ENCODE peak calls at places on chromosomes 12 and 14, in eight cellular contexts. T is foreskin keratinocyte; P is EH; X is head of caudate nucleus; H is stimulated activated CD8-positive, alpha-beta memory T cell treated with anti-CD3 and anti-CD28 coated beads, Interleukin-2, amount 100 ng/mL, for 1 hour; Q is AG10803; A is activated CD4-positive, alpha-beta T cell treated with anti-CD3 and anti-CD28 coated beads for 36 hours; O is upper lobe of left lung. L is an unnamed sample.

GRCh38 chr12:12022306-12022931 is 48.3 kb upstream of the BCL2L14 start:
- DNase-seq in T (no peak), P (no peak), X (no peak), H (no peak), Q (no peak), A (no peak), O (no peak), L (no peak)

GRCh38 chr12:57450057-57450456 is 5.0 kb upstream of the INHBE start:
- DNase-seq in T (no peak), P (no peak), X (no peak), H (no peak), Q (no peak), A (no peak), O (no peak), L (no peak)

GRCh38 chr14:91138511-91139359 is 24.9 kb downstream of the DGLUCY start:
- DNase-seq in T (no peak), P (peak), X (no peak), H (no peak), Q (peak), A (peak), O (no peak), L (peak)

GRCh38 chr12:95774311-95775045 is 16.1 kb downstream of the NTN4 start:
- DNase-seq in T (peak), P (peak), X (no peak), H (no peak), Q (peak), A (no peak), O (no peak), L (peak)

GRCh38 chr12:122471324-122472226 is 29.2 kb downstream of the ZCCHC8 start:
- DNase-seq in T (peak), P (peak), X (no peak), H (no peak), Q (peak), A (no peak), O (peak), L (peak)

GRCh38 chr14:49461529-49462401 is 124.4 kb downstream of the RPS29 start:
- DNase-seq in T (peak), P (peak), X (no peak), H (peak), Q (peak), A (peak), O (peak), L (peak)

GRCh38 chr12:105580841-105581352 is 250.4 kb downstream of the C12orf75 start:
- DNase-seq in T (no peak), P (peak), X (no peak), H (no peak), Q (no peak), A (no peak), O (no peak), L (no peak)

GRCh38 chr14:91419044-91419397 is 1.4 kb upstream of the CCDC88C start:
- DNase-seq in T (no peak), P (no peak), X (no peak), H (no peak), Q (no peak), A (peak), O (no peak), L (no peak)

GRCh38 chr12:44873898-44874297 is 2.2 kb downstream of the NELL2 start:
- DNase-seq in T (no peak), P (peak), X (no peak), H (no peak), Q (peak), A (no peak), O (no peak), L (no peak)

GRCh38 chr14:102264775-102265174 is 40.2 kb downstream of the MOK start:
- DNase-seq in T (no peak), P (no peak), X (no peak), H (no peak), Q (no peak), A (no peak), O (no peak), L (no peak)

GRCh38 chr14:86712176-86712575 is 1182.2 kb downstream of the FLRT2 start:
- DNase-seq in T (no peak), P (no peak), X (no peak), H (no peak), Q (no peak), A (no peak), O (no peak), L (no peak)

GRCh38 chr14:48323655-48324054 is 648.2 kb upstream of the MDGA2 start:
- DNase-seq in T (peak), P (no peak), X (no peak), H (no peak), Q (no peak), A (no peak), O (no peak), L (peak)

GRCh38 chr14:66017960-66018359 is 468.2 kb upstream of the CCDC196 start:
- DNase-seq in T (no peak), P (no peak), X (no peak), H (no peak), Q (no peak), A (no peak), O (no peak), L (no peak)

GRCh38 chr12:21771311-21771710 is 3.2 kb downstream of the KCNJ8 start:
- DNase-seq in T (peak), P (peak), X (no peak), H (no peak), Q (peak), A (no peak), O (no peak), L (no peak)

GRCh38 chr12:52214421-52214802 is 18.6 kb upstream of the KRT7 start:
- DNase-seq in T (no peak), P (no peak), X (no peak), H (no peak), Q (no peak), A (no peak), O (peak), L (no peak)

GRCh38 chr14:81400202-81400678 is at the start of gene STON2:
- DNase-seq in T (peak), P (peak), X (no peak), H (no peak), Q (peak), A (peak), O (peak), L (peak)

GRCh38 chr12:64707362-64707761 is 51.8 kb downstream of the GNS start:
- DNase-seq in T (peak), P (no peak), X (no peak), H (no peak), Q (no peak), A (no peak), O (no peak), L (no peak)